ENCODE peak calls at places on chromosomes 6 and 20, in five cellular contexts. S is body of pancreas, Y is choroid plexus epithelial cell, J is A549, U is Peyer's patch. X is an unnamed sample.

GRCh38 chr6:20877008-20877937 is 343.0 kb downstream of the CDKAL1 start:
- DNase-seq in S (peak; percentile 79), Y (peak; percentile 96), J (peak; percentile 83), U (peak; percentile 54), X (peak; percentile 99)

GRCh38 chr20:37380864-37381579 is 35.1 kb downstream of the SRC start:
- DNase-seq in S (no peak), Y (no peak), J (peak; percentile 74), U (peak; percentile 35), X (no peak)

GRCh38 chr6:38909020-38909730 is 139.4 kb upstream of the GLP1R start:
- DNase-seq in S (peak; percentile 26), Y (peak; percentile 5), J (no peak), U (no peak), X (no peak)

GRCh38 chr20:58647162-58647813 is 3.8 kb upstream of the STX16 start:
- DNase-seq in S (peak; percentile 1), Y (no peak), J (no peak), U (no peak), X (no peak)

GRCh38 chr6:166720859-166721258 is 93.8 kb upstream of the RPS6KA2 start:
- DNase-seq in S (no peak), Y (no peak), J (no peak), U (no peak), X (no peak)

GRCh38 chr6:30646450-30647038 is 389 bp upstream of the C6orf136 start:
- DNase-seq in S (peak; percentile 92), Y (no peak), J (no peak), U (no peak), X (no peak)

GRCh38 chr6:10995114-10995707 is 48.9 kb downstream of the ELOVL2 start:
- DNase-seq in S (no peak), Y (no peak), J (no peak), U (no peak), X (no peak)

GRCh38 chr20:45070932-45071632 is 29.8 kb downstream of the KCNS1 start:
- DNase-seq in S (no peak), Y (peak; percentile 66), J (no peak), U (no peak), X (no peak)

GRCh38 chr6:156857573-156857972 is 80.4 kb downstream of the ARID1B start:
- DNase-seq in S (no peak), Y (peak; percentile 57), J (no peak), U (no peak), X (no peak)

GRCh38 chr6:142901616-142902015 is 43.4 kb downstream of the HIVEP2 start:
- DNase-seq in S (no peak), Y (no peak), J (no peak), U (no peak), X (no peak)

GRCh38 chr6:27250955-27251671 is 3.6 kb downstream of the PRSS16 start:
- DNase-seq in S (peak; percentile 97), Y (peak; percentile 41), J (peak; percentile 85), U (peak; percentile 95), X (no peak)

GRCh38 chr6:23494367-23494766 is 631.6 kb upstream of the NRSN1 start:
- DNase-seq in S (no peak), Y (no peak), J (no peak), U (no peak), X (no peak)

GRCh38 chr6:166221040-166221439 is 53.4 kb upstream of the TBXT start:
- DNase-seq in S (no peak), Y (no peak), J (no peak), U (no peak), X (no peak)

GRCh38 chr20:43389839-43390626 is 67.7 kb upstream of the SRSF6 start:
- DNase-seq in S (no peak), Y (no peak), J (no peak), U (no peak), X (no peak)

GRCh38 chr6:133814797-133815196 is 74.1 kb upstream of the TCF21 start:
- DNase-seq in S (no peak), Y (peak; percentile 72), J (peak; percentile 39), U (no peak), X (peak; percentile 29)

GRCh38 chr6:84526631-84527030 is 237.8 kb downstream of the TBX18 start:
- DNase-seq in S (no peak), Y (no peak), J (no peak), U (no peak), X (no peak)

GRCh38 chr6:52686878-52687699 is 16.2 kb downstream of the TMEM14A start:
- DNase-seq in S (no peak), Y (no peak), J (no peak), U (no peak), X (no peak)

GRCh38 chr20:10665791-10666190 is 8.0 kb downstream of the JAG1 start:
- DNase-seq in S (no peak), Y (peak; percentile 62), J (no peak), U (no peak), X (no peak)

GRCh38 chr6:150924808-150925654 is 59.5 kb downstream of the MTHFD1L start:
- DNase-seq in S (no peak), Y (peak; percentile 68), J (peak; percentile 6), U (no peak), X (no peak)

DNA sequence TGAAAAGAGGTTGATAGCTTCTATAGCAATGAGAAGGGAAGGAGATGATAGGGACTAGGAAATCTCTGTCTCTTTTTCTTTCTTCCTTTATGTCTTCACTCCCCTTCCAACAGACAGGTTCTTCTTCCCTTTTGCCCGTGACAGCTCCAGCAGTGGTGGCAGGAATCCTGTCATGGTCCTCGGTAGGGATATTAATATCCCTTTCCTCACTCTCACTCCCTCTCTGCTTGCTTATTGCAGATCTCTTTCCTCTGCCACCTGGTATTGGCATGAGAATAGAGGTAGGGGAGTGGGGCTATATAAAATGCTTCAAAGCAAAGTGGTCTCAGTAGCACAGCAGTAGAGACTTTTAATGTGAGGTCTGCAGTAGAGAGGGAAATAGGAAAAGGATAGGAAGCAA is 19.7 kb downstream of the RAD21L1 start:
- DNase-seq in S (no peak), Y (no peak), J (no peak), U (no peak), X (no peak)
- H3K4me3 ChIP-seq in S (no peak overlapping the region), Y (no peak overlapping the region), J (no peak overlapping the region), U (no peak overlapping the region), X (no peak overlapping the region)

GRCh38 chr20:62516345-62516744 is 40.5 kb upstream of the GATA5 start:
- DNase-seq in S (peak; percentile 29), Y (no peak), J (peak; percentile 64), U (no peak), X (no peak)
- TF ChIP-seq CTCF in S (no peak), Y (no peak), J (peak; percentile 55), U (no peak), X (peak; percentile 31)

DNA sequence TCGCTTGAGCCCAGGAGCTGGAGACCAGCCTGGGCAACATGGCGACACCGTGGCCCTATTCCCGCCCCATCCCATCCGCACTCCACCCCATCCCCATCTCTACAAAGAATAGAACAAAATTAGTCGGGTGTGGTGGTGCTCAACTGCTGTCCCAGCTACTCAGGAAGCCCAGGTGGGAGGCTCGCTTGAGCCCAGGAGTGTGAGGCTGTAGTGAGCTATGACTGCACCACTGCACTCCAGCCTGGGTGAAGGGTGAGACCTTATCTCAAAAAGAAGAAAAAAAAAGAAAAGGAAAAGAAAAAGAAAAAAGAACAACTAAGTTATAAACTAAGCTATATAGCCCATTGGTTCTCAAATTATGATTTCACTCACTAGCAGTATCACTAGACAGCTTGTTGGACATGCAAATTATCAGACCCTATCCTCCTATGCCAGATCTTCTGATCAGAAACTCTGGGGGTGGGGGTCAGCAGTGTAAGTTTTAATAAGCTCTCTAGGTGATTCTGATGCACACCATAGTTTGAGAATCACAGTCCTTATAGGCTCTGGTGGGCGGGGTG is 491 bp upstream of the ITCH start:
- DNase-seq in S (no peak), Y (no peak), J (no peak), U (no peak), X (no peak)
- H3K4me3 ChIP-seq in S (no peak overlapping the region), Y (peak overlapping the region; percentile 92), J (peak overlapping the region; percentile 81), U (peak overlapping the region; percentile 93), X (peak overlapping the region; percentile 86)

GRCh38 chr6:8066108-8066507 is 1.9 kb upstream of the BLOC1S5 start:
- DNase-seq in S (no peak), Y (no peak), J (no peak), U (no peak), X (no peak)
- TF ChIP-seq CTCF in S (no peak), Y (peak; percentile 37), J (no peak), U (no peak), X (peak; percentile 37)

GRCh38 chr6:41097467-41098090 is 24.8 kb downstream of the NFYA start:
- DNase-seq in S (no peak), Y (peak; percentile 87), J (no peak), U (no peak), X (no peak)
- H3K4me3 ChIP-seq in S (no peak overlapping the region), Y (no peak overlapping the region), J (no peak overlapping the region), U (no peak overlapping the region), X (no peak overlapping the region)

GRCh38 chr20:6733965-6734364 is 33.5 kb upstream of the BMP2 start:
- DNase-seq in S (no peak), Y (no peak), J (no peak), U (no peak), X (no peak)

GRCh38 chr20:6731951-6732580 is 35.4 kb upstream of the BMP2 start:
- DNase-seq in S (peak; percentile 26), Y (no peak), J (no peak), U (no peak), X (no peak)

GRCh38 chr20:6739406-6739805 is 28.1 kb upstream of the BMP2 start:
- DNase-seq in S (no peak), Y (no peak), J (no peak), U (no peak), X (no peak)

GRCh38 chr20:6740096-6740495 is 27.4 kb upstream of the BMP2 start:
- DNase-seq in S (no peak), Y (no peak), J (no peak), U (no peak), X (peak; percentile 48)

GRCh38 chr20:6735913-6736845 is 31.3 kb upstream of the BMP2 start:
- DNase-seq in S (no peak), Y (peak; percentile 61), J (no peak), U (no peak), X (peak; percentile 47)
- TF ChIP-seq CTCF in S (no peak), Y (no peak), J (no peak), U (no peak), X (no peak)

DNA sequence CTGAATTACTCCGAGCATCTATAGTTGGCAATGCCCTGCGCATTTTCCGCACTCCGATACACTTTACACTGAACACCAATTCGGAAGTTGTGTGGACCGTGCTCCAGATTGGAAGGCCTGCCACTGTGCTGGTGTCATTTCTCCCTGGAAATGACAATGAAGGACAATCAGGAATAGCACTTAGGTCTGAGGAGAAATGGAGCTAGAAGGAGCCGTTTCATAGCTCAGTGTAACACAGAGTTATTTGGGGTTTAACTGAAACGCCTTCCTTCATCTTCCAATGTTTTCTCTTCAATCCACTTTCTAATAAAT is 501 bp upstream of the PLA2G7 start:
- DNase-seq in S (no peak), Y (no peak), J (no peak), U (no peak), X (no peak)
- H3K4me3 ChIP-seq in S (no peak overlapping the region), Y (no peak overlapping the region), J (peak overlapping the region; percentile 62), U (peak overlapping the region; percentile 59), X (peak overlapping the region; percentile 56)

GRCh38 chr6:107132330-107132954 is 17.1 kb upstream of the BEND3 start:
- DNase-seq in S (peak; percentile 22), Y (peak; percentile 52), J (peak; percentile 33), U (no peak), X (no peak)
- TF ChIP-seq CTCF in S (peak; percentile 28), Y (peak; percentile 71), J (peak; percentile 45), U (no peak), X (peak; percentile 49)

X was measured in epithelial cell of proximal tubule.